ENCODE peak calls at places on chromosomes 6 and 20, in eight cellular contexts. K, J, L, V, M, I, T and E are unnamed samples.

GRCh38 chr6:635233-635632 is 21.7 kb downstream of the HUS1B start:
- DNase-seq in K (no peak), J (no peak), L (no peak), V (no peak), M (no peak), I (no peak), T (no peak), E (no peak)

GRCh38 chr6:33985947-33986346 is 159.9 kb downstream of the GRM4 start:
- DNase-seq in K (no peak), J (no peak), L (no peak), V (no peak), M (no peak), I (no peak), T (no peak), E (no peak)

GRCh38 chr20:36969478-36970186 is 18.1 kb upstream of the SAMHD1 start:
- DNase-seq in K (no peak), J (no peak), L (no peak), V (no peak), M (no peak), I (peak; percentile 30), T (no peak), E (no peak)

GRCh38 chr20:56358600-56359211 is at the start of gene FAM210B:
- DNase-seq in K (peak; percentile 91), J (peak; percentile 96), L (no peak), V (peak; percentile 93), M (peak; percentile 79), I (peak; percentile 74), T (peak; percentile 88), E (peak; percentile 85)

GRCh38 chr20:54002056-54002575 is 68.3 kb downstream of the BCAS1 start:
- DNase-seq in K (no peak), J (no peak), L (no peak), V (no peak), M (no peak), I (no peak), T (no peak), E (no peak)

GRCh38 chr6:33927551-33927950 is 123.7 kb upstream of the MLN start:
- DNase-seq in K (peak; percentile 81), J (no peak), L (peak; percentile 26), V (peak; percentile 30), M (peak; percentile 61), I (no peak), T (peak; percentile 10), E (no peak)

GRCh38 chr6:150377211-150377781 is 8.5 kb downstream of the IYD start:
- DNase-seq in K (no peak), J (peak; percentile 40), L (no peak), V (no peak), M (no peak), I (no peak), T (peak; percentile 15), E (no peak)

GRCh38 chr6:105397987-105398386 is 4.9 kb downstream of the PREP start:
- DNase-seq in K (no peak), J (peak; percentile 82), L (no peak), V (no peak), M (no peak), I (no peak), T (no peak), E (no peak)

GRCh38 chr6:38593419-38593818 is 46.3 kb downstream of the BTBD9 start:
- DNase-seq in K (peak; percentile 42), J (no peak), L (no peak), V (peak; percentile 23), M (no peak), I (no peak), T (no peak), E (no peak)

GRCh38 chr6:29647927-29648642 is 8.8 kb upstream of the MOG start:
- DNase-seq in K (peak; percentile 66), J (peak; percentile 40), L (no peak), V (peak; percentile 59), M (peak; percentile 43), I (no peak), T (peak; percentile 51), E (no peak)

GRCh38 chr20:34524426-34524825 is 8.2 kb downstream of the DYNLRB1 start:
- DNase-seq in K (no peak), J (no peak), L (no peak), V (no peak), M (no peak), I (no peak), T (no peak), E (no peak)

GRCh38 chr20:19252670-19253120 is 40.3 kb downstream of the SLC24A3 start:
- DNase-seq in K (peak; percentile 68), J (no peak), L (peak; percentile 14), V (peak; percentile 74), M (peak; percentile 12), I (no peak), T (no peak), E (no peak)

GRCh38 chr6:122818866-122819265 is 29.8 kb downstream of the SMPDL3A start:
- DNase-seq in K (no peak), J (peak; percentile 41), L (no peak), V (no peak), M (no peak), I (no peak), T (no peak), E (no peak)

GRCh38 chr6:82840571-82840970 is 225.1 kb downstream of the UBE3D start:
- DNase-seq in K (no peak), J (no peak), L (no peak), V (no peak), M (no peak), I (no peak), T (peak; percentile 42), E (no peak)

GRCh38 chr6:26538572-26538902 is 371 bp downstream of the HMGN4 start:
- DNase-seq in K (no peak), J (peak; percentile 76), L (no peak), V (no peak), M (no peak), I (no peak), T (no peak), E (no peak)

GRCh38 chr6:129730477-129731165 is 20.6 kb upstream of the ARHGAP18 start:
- DNase-seq in K (peak; percentile 60), J (peak; percentile 21), L (no peak), V (peak; percentile 48), M (peak; percentile 29), I (no peak), T (peak; percentile 53), E (no peak)

GRCh38 chr6:33343953-33344611 is 26.5 kb upstream of the ZBTB22 start:
- DNase-seq in K (no peak), J (no peak), L (no peak), V (no peak), M (no peak), I (no peak), T (no peak), E (no peak)

GRCh38 chr6:53244958-53245357 is 96.3 kb upstream of the GCM1 start:
- DNase-seq in K (no peak), J (no peak), L (no peak), V (no peak), M (no peak), I (no peak), T (no peak), E (no peak)

GRCh38 chr6:156953478-156954146 is 176.4 kb downstream of the ARID1B start:
- DNase-seq in K (peak; percentile 95), J (peak; percentile 85), L (peak; percentile 94), V (peak; percentile 97), M (peak; percentile 99), I (peak; percentile 32), T (peak; percentile 97), E (no peak)
- TF ChIP-seq CTCF in K (peak; percentile 48), J (no peak), L (peak; percentile 16), V (peak; percentile 37), M (peak; percentile 68), I (peak; percentile 39), T (peak; percentile 37), E (no peak)

GRCh38 chr6:70414813-70415212 is 1.5 kb downstream of the FAM135A start:
- DNase-seq in K (no peak), J (no peak), L (no peak), V (no peak), M (no peak), I (no peak), T (no peak), E (no peak)
- TF ChIP-seq CTCF in K (no peak), J (no peak), L (no peak), V (no peak), M (no peak), I (no peak), T (no peak), E (no peak)

DNA sequence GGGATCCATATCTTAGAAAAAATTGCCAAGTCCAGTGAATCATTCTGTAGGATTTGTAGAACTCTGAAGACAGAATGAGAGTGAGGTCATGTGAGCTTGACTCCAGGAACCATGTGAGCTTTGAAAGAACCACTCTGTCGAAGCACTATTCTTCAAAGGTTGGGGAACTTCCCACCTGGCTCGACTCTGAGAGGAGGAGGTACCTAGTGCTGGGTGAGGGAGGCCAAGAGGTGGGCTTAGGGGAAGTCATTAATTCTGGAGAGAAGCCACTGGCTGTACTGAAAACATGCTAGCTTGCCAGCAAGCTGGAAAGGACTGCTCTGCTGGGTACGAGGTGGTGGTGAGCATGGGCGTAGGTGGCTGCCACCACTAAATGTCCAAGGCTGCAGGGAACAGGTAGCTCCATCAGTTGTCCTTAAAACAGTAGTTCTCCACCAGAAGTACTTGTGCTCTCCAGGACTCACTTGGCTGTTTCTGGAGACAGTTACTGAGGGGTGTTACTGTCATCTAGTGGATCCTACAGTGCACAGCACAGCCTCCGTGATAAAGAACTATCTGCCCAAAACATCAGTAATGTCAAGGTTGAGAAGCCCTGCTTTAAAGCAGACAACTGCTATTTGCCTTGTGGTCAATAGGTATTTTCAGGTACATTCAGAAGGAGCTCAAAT is 34.7 kb upstream of the SYNJ2 start:
- DNase-seq in K (no peak), J (peak; percentile 47), L (no peak), V (peak; percentile 26), M (no peak), I (no peak), T (no peak), E (no peak)
- TF ChIP-seq CTCF in K (peak; percentile 47), J (peak; percentile 62), L (peak; percentile 37), V (peak; percentile 37), M (peak; percentile 41), I (peak; percentile 46), T (peak; percentile 63), E (no peak)

DNA sequence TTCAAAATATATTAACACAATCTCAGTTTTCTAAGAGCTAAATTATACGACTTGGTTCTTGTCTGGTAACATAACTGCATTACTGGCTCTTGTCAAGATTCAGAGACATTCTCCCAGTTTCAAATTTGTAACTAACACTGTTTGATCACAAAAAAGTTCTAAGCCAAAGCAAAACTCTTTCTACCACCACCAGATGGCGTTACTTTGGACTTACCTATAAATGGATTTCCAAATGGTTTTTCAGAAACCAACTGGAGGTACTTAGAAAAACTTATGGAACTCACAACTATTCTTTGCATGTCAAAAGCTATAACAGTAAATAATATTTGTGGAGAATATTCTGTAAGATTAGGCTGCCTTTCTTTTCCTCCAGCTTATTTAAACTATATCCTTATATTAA is 34.2 kb upstream of the GFRAL start:
- DNase-seq in K (peak; percentile 36), J (peak; percentile 36), L (no peak), V (peak; percentile 36), M (peak; percentile 11), I (no peak), T (peak; percentile 5), E (no peak)
- TF ChIP-seq CTCF in K (peak; percentile 49), J (peak; percentile 63), L (peak; percentile 17), V (peak; percentile 53), M (peak; percentile 64), I (peak; percentile 58), T (peak; percentile 25), E (peak; percentile 23)